ENCODE peak calls at places on chromosomes 11 and 22, in seven cellular contexts. One of them, this sample, is unnamed.

GRCh38 chr11:124082371-124082770 is 32.9 kb upstream of the VWA5A start:
- DNase-seq in skeletal muscle cell: no peak
- DNase-seq in germinal center: no peak
- DNase-seq in ecto neural progenitor cell: no peak
- DNase-seq in COR-L47: no peak
- DNase-seq in AG09319: no peak
- DNase-seq in left colon: no peak
- DNase-seq in this sample: no peak

GRCh38 chr22:46347646-46348045 is 12.1 kb downstream of the TRMU start:
- DNase-seq in skeletal muscle cell: no peak
- DNase-seq in germinal center: no peak
- DNase-seq in ecto neural progenitor cell: no peak
- DNase-seq in COR-L47: no peak
- DNase-seq in AG09319: no peak
- DNase-seq in left colon: no peak
- DNase-seq in this sample: no peak

GRCh38 chr22:29152381-29153138 is 53.1 kb upstream of the EMID1 start:
- DNase-seq in skeletal muscle cell: no peak
- DNase-seq in germinal center: no peak
- DNase-seq in ecto neural progenitor cell: peak
- DNase-seq in COR-L47: no peak
- DNase-seq in AG09319: no peak
- DNase-seq in left colon: no peak
- DNase-seq in this sample: no peak

GRCh38 chr11:93198221-93198650 is 445 bp upstream of the SLC36A4 start:
- DNase-seq in skeletal muscle cell: peak
- DNase-seq in germinal center: no peak
- DNase-seq in ecto neural progenitor cell: no peak
- DNase-seq in COR-L47: no peak
- DNase-seq in AG09319: no peak
- DNase-seq in left colon: no peak
- DNase-seq in this sample: peak

GRCh38 chr11:12924650-12925049 is 84.5 kb upstream of the RASSF10 start:
- DNase-seq in skeletal muscle cell: no peak
- DNase-seq in germinal center: no peak
- DNase-seq in ecto neural progenitor cell: no peak
- DNase-seq in COR-L47: no peak
- DNase-seq in AG09319: no peak
- DNase-seq in left colon: no peak
- DNase-seq in this sample: no peak

GRCh38 chr22:29306830-29307657 is 594 bp downstream of the GAS2L1 start:
- DNase-seq in skeletal muscle cell: no peak
- DNase-seq in germinal center: peak
- DNase-seq in ecto neural progenitor cell: peak
- DNase-seq in COR-L47: peak
- DNase-seq in AG09319: no peak
- DNase-seq in left colon: peak
- DNase-seq in this sample: peak

GRCh38 chr11:61927501-61927900 is 10.1 kb upstream of the RAB3IL1 start:
- DNase-seq in skeletal muscle cell: no peak
- DNase-seq in germinal center: no peak
- DNase-seq in ecto neural progenitor cell: no peak
- DNase-seq in COR-L47: no peak
- DNase-seq in AG09319: no peak
- DNase-seq in left colon: no peak
- DNase-seq in this sample: no peak

GRCh38 chr11:23353611-23354010 is 493.3 kb upstream of the CCDC179 start:
- DNase-seq in skeletal muscle cell: no peak
- DNase-seq in germinal center: no peak
- DNase-seq in ecto neural progenitor cell: no peak
- DNase-seq in COR-L47: no peak
- DNase-seq in AG09319: no peak
- DNase-seq in left colon: no peak
- DNase-seq in this sample: no peak

This sample was measured in NCI-H345.